ENCODE peak calls at places on chromosomes 13 and 19, in five cellular contexts. F, T, C, Z and N are unnamed samples.

GRCh38 chr19:11693505-11694499 is 44.9 kb downstream of the ZNF823 start:
- DNase-seq in T (no peak), Z (peak; percentile 91), C (peak; percentile 81), F (no peak), N (peak; percentile 30)

GRCh38 chr19:52734340-52734892 is 428 bp downstream of the ZNF611 start:
- DNase-seq in F (no peak), T (peak; percentile 27), C (peak; percentile 35), Z (peak; percentile 2), N (no peak)

GRCh38 chr19:9883231-9883758 is 48.2 kb downstream of the PIN1 start:
- DNase-seq in T (no peak), Z (no peak), C (no peak), F (no peak), N (no peak)

GRCh38 chr13:108437496-108437895 is 168.0 kb downstream of the TNFSF13B start:
- DNase-seq in T (no peak), F (no peak), C (no peak), Z (no peak), N (no peak)

GRCh38 chr13:32537580-32538233 is 888 bp downstream of the N4BP2L2 start:
- DNase-seq in Z (no peak), C (no peak), F (no peak), T (peak; percentile 9), N (no peak)

GRCh38 chr19:48922548-48923490 is 10.7 kb upstream of the DHDH start:
- DNase-seq in T (no peak), F (no peak), Z (no peak), C (no peak), N (no peak)

GRCh38 chr13:112140366-112140765 is 73.4 kb downstream of the SOX1 start:
- DNase-seq in C (no peak), Z (no peak), T (no peak), F (no peak), N (no peak)

GRCh38 chr13:28411859-28412353 is 83.0 kb downstream of the FLT1 start:
- DNase-seq in T (no peak), C (peak; percentile 65), F (no peak), Z (no peak), N (no peak)

GRCh38 chr13:32650705-32651311 is 64.6 kb downstream of the PDS5B start:
- DNase-seq in Z (peak; percentile 84), C (peak; percentile 74), F (no peak), T (peak; percentile 59), N (peak; percentile 37)

GRCh38 chr19:47623151-47623920 is 14.4 kb downstream of the BICRA start:
- DNase-seq in Z (no peak), C (no peak), F (no peak), T (no peak), N (no peak)

GRCh38 chr13:37531054-37531453 is 67.5 kb downstream of the POSTN start:
- DNase-seq in T (no peak), C (peak; percentile 45), F (no peak), Z (peak; percentile 89), N (peak; percentile 89)

GRCh38 chr13:110546933-110547332 is 14.6 kb downstream of the RAB20 start:
- DNase-seq in T (no peak), F (no peak), Z (peak; percentile 81), C (peak; percentile 90), N (no peak)

GRCh38 chr13:80276371-80277289 is 64.3 kb downstream of the SPRY2 start:
- DNase-seq in F (peak; percentile 9), C (no peak), T (peak; percentile 63), Z (peak; percentile 7), N (peak; percentile 56)

GRCh38 chr13:60392136-60392535 is 4.9 kb upstream of the TDRD3 start:
- DNase-seq in C (no peak), T (no peak), F (no peak), Z (no peak), N (no peak)

GRCh38 chr19:279656-280055 is 11.5 kb downstream of the PLPP2 start:
- DNase-seq in Z (no peak), F (no peak), C (no peak), T (no peak), N (no peak)

GRCh38 chr13:43767351-43767901 is 19.3 kb downstream of the ENOX1 start:
- DNase-seq in T (no peak), C (peak; percentile 10), Z (peak; percentile 63), F (no peak), N (no peak)

GRCh38 chr19:3670258-3670795 is 29.9 kb downstream of the PIP5K1C start:
- DNase-seq in Z (peak; percentile 95), F (no peak), T (no peak), C (peak; percentile 91), N (no peak)

GRCh38 chr13:112702983-112703379 is 13.1 kb downstream of the ATP11A start:
- DNase-seq in Z (no peak), F (no peak), T (no peak), C (peak; percentile 45), N (no peak)

GRCh38 chr13:27578121-27579030 is 42.0 kb downstream of the LNX2 start:
- DNase-seq in C (peak; percentile 45), F (no peak), Z (peak; percentile 69), T (no peak), N (no peak)

GRCh38 chr19:29831041-29831548 is 19.3 kb downstream of the CCNE1 start:
- DNase-seq in F (no peak), T (no peak), C (no peak), Z (no peak), N (no peak)

GRCh38 chr13:83563499-83563898 is 318.8 kb downstream of the SLITRK1 start:
- DNase-seq in T (no peak), F (no peak), Z (no peak), C (no peak), N (no peak)